ENCODE peak calls at places on chromosome 21, in four cellular contexts. One of them, this sample, is unnamed.

GRCh38 chr21:30408782-30409494 is 13.1 kb downstream of the KRTAP13-1 start:
- DNase-seq in ovary: no peak
- DNase-seq in lower leg skin: no peak
- DNase-seq in lower lobe of right lung: peak; percentile 69
- DNase-seq in this sample: no peak

GRCh38 chr21:15141236-15141970 is 76.6 kb upstream of the NRIP1 start:
- DNase-seq in ovary: no peak
- DNase-seq in lower leg skin: no peak
- DNase-seq in lower lobe of right lung: peak; percentile 62
- DNase-seq in this sample: no peak

GRCh38 chr21:16713331-16714114 is 799.3 kb upstream of the CXADR start:
- DNase-seq in ovary: no peak
- DNase-seq in lower leg skin: no peak
- DNase-seq in lower lobe of right lung: no peak
- DNase-seq in this sample: no peak

GRCh38 chr21:43814215-43815106 is 25.1 kb downstream of the RRP1 start:
- DNase-seq in ovary: no peak
- DNase-seq in lower leg skin: no peak
- DNase-seq in lower lobe of right lung: no peak
- DNase-seq in this sample: no peak

GRCh38 chr21:24895885-24896734 is 711.2 kb downstream of the MRPL39 start:
- DNase-seq in ovary: peak; percentile 29
- DNase-seq in lower leg skin: no peak
- DNase-seq in lower lobe of right lung: no peak
- DNase-seq in this sample: no peak

GRCh38 chr21:24590261-24590660 is 1017.0 kb downstream of the MRPL39 start:
- DNase-seq in ovary: no peak
- DNase-seq in lower leg skin: no peak
- DNase-seq in lower lobe of right lung: no peak
- DNase-seq in this sample: no peak

GRCh38 chr21:29168874-29169273 is 38.4 kb downstream of the MAP3K7CL start:
- DNase-seq in ovary: no peak
- DNase-seq in lower leg skin: no peak
- DNase-seq in lower lobe of right lung: no peak
- DNase-seq in this sample: no peak

GRCh38 chr21:16310191-16310590 is 580.4 kb downstream of the USP25 start:
- DNase-seq in ovary: no peak
- DNase-seq in lower leg skin: no peak
- DNase-seq in lower lobe of right lung: no peak
- DNase-seq in this sample: no peak

GRCh38 chr21:29318354-29318753 is 19.6 kb downstream of the BACH1 start:
- DNase-seq in ovary: no peak
- DNase-seq in lower leg skin: no peak
- DNase-seq in lower lobe of right lung: no peak
- DNase-seq in this sample: no peak

GRCh38 chr21:31180256-31181088 is 142.2 kb upstream of the KRTAP19-8 start:
- DNase-seq in ovary: no peak
- DNase-seq in lower leg skin: no peak
- DNase-seq in lower lobe of right lung: no peak
- DNase-seq in this sample: no peak

GRCh38 chr21:31316072-31316471 is 28.0 kb downstream of the TIAM1 start:
- DNase-seq in ovary: no peak
- DNase-seq in lower leg skin: no peak
- DNase-seq in lower lobe of right lung: no peak
- DNase-seq in this sample: no peak

DNA sequence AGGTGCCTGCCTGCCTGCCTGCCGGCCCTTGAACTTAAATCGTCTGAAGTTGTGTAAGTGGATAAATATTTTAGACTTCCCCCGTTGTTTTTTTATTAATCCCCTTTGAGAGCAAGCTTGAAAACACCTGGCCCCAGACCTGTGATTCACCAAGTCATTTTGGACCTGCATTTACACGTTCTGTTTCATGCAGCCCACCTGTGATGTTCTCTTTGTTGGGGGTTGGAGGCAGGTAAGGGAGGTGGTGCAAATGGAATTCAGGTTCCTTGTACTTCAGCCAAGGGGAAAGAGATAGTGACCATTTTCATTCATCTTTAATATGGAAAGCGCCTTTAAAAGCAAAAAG is 1.2 kb downstream of the SLC37A1 start:
- DNase-seq in ovary: no peak
- DNase-seq in lower leg skin: no peak
- DNase-seq in lower lobe of right lung: no peak
- DNase-seq in this sample: no peak
- H3K4me3 ChIP-seq in ovary: peak overlapping the region; percentile 60
- H3K4me3 ChIP-seq in lower leg skin: peak overlapping the region; percentile 68
- H3K4me3 ChIP-seq in lower lobe of right lung: peak overlapping the region; percentile 85
- H3K4me3 ChIP-seq in this sample: peak overlapping the region; percentile 88

GRCh38 chr21:34204481-34205439 is 131.4 kb downstream of the MRPS6 start:
- DNase-seq in ovary: no peak
- DNase-seq in lower leg skin: no peak
- DNase-seq in lower lobe of right lung: no peak
- DNase-seq in this sample: peak; percentile 69

GRCh38 chr21:34201441-34201838 is 128.1 kb downstream of the MRPS6 start:
- DNase-seq in ovary: no peak
- DNase-seq in lower leg skin: no peak
- DNase-seq in lower lobe of right lung: no peak
- DNase-seq in this sample: no peak

GRCh38 chr21:34201001-34201400 is 127.6 kb downstream of the MRPS6 start:
- DNase-seq in ovary: no peak
- DNase-seq in lower leg skin: no peak
- DNase-seq in lower lobe of right lung: no peak
- DNase-seq in this sample: no peak

GRCh38 chr21:34204021-34204420 is 130.6 kb downstream of the MRPS6 start:
- DNase-seq in ovary: no peak
- DNase-seq in lower leg skin: no peak
- DNase-seq in lower lobe of right lung: no peak
- DNase-seq in this sample: no peak

DNA sequence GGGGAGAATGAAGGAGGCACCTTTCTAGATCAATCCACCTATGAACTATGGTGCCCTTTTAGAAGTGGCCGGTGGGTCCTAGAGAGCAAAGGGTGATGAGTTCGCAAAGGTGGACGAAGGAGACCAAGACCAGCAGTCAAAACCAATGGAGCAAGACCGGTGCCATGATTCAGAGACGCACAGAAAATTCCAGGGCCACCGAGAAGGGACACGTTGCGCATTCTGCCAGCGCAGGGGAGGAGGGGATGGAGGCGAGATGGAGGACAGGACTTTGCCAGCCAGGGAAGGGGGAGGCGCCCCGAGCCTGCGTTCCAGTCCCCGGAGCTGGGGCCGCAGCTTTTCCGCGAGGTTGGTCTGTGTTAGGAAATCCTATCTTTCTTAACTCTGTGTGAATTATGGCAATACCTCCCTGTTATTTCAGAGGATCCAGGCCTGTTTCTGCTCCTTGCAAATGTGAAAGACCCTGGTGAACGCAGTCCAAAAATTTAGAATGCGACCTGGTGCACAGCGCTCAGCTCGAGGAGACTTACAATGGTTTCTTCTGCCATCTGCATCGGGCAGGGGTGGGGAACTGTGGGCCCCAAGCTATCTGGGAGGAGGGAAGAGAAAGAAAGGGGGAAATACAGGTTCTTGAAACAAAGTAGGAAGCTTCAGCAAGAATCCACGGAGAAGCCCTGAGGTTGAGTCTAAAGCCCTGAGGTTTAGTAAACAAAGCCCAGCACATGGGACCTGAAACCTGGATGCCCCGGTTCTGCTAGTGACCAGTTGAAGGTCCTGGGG is 129.4 kb downstream of the MRPS6 start:
- DNase-seq in ovary: peak; percentile 31
- DNase-seq in lower leg skin: no peak
- DNase-seq in lower lobe of right lung: peak; percentile 68
- DNase-seq in this sample: no peak
- H3K4me3 ChIP-seq in ovary: no peak overlapping the region
- H3K4me3 ChIP-seq in lower leg skin: no peak overlapping the region
- H3K4me3 ChIP-seq in lower lobe of right lung: peak overlapping the region; percentile 54
- H3K4me3 ChIP-seq in this sample: peak overlapping the region; percentile 74

GRCh38 chr21:36992671-36993070 is 13.8 kb upstream of the RIPPLY3 start:
- DNase-seq in ovary: no peak
- DNase-seq in lower leg skin: no peak
- DNase-seq in lower lobe of right lung: no peak
- DNase-seq in this sample: no peak

GRCh38 chr21:36988536-36988935 is 18.0 kb upstream of the RIPPLY3 start:
- DNase-seq in ovary: no peak
- DNase-seq in lower leg skin: no peak
- DNase-seq in lower lobe of right lung: no peak
- DNase-seq in this sample: no peak

GRCh38 chr21:36987845-36988244 is 18.7 kb upstream of the RIPPLY3 start:
- DNase-seq in ovary: no peak
- DNase-seq in lower leg skin: no peak
- DNase-seq in lower lobe of right lung: no peak
- DNase-seq in this sample: no peak

GRCh38 chr21:36990508-36991205 is 15.8 kb upstream of the RIPPLY3 start:
- DNase-seq in ovary: no peak
- DNase-seq in lower leg skin: no peak
- DNase-seq in lower lobe of right lung: no peak
- DNase-seq in this sample: no peak

DNA sequence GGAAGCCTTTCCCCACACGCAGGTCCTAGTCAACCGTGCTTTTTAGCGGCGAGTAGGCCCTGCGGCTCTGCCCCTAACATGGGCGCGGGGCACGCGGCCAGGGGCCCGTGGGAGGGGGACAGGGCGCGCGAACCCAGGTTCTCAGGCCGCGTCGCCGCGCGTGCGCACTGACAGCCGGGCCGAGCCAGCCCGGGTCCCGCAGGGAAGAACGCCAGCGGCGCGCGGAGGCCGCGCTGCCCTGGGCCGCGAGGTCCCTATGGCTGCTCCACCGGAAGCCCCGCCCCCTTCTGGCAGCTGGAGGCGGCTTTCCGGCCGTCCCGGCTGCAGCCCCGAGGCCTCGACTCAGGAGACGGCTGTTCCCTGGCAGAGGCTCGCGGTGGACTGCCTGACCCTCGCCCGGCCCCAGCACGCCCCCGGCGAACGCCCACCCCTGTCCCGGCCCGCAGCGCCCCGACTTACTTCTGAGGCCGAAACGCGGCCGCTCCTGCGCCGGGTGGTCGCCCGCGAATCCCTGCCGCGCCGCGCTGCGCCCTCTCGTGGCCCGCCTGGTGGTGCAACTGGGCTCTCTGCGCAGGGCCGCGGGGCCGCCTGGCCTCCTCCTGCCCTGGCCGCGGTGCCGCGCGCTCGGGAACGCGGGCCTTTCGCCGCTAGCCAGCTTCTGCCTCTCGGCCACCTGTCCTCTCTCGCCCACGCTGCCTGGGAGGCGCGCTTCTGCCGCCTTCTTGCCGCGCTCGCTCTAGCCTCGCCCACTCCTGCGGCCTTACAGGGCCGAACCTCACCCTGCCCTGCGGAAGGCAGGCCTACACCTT is 16.6 kb upstream of the RIPPLY3 start:
- DNase-seq in ovary: peak; percentile 96
- DNase-seq in lower leg skin: peak; percentile 82
- DNase-seq in lower lobe of right lung: peak; percentile 97
- DNase-seq in this sample: peak; percentile 93
- H3K4me3 ChIP-seq in ovary: peak overlapping the region; percentile 74
- H3K4me3 ChIP-seq in lower leg skin: peak overlapping the region; percentile 39
- H3K4me3 ChIP-seq in lower lobe of right lung: peak overlapping the region; percentile 66
- H3K4me3 ChIP-seq in this sample: peak overlapping the region; percentile 81

DNA sequence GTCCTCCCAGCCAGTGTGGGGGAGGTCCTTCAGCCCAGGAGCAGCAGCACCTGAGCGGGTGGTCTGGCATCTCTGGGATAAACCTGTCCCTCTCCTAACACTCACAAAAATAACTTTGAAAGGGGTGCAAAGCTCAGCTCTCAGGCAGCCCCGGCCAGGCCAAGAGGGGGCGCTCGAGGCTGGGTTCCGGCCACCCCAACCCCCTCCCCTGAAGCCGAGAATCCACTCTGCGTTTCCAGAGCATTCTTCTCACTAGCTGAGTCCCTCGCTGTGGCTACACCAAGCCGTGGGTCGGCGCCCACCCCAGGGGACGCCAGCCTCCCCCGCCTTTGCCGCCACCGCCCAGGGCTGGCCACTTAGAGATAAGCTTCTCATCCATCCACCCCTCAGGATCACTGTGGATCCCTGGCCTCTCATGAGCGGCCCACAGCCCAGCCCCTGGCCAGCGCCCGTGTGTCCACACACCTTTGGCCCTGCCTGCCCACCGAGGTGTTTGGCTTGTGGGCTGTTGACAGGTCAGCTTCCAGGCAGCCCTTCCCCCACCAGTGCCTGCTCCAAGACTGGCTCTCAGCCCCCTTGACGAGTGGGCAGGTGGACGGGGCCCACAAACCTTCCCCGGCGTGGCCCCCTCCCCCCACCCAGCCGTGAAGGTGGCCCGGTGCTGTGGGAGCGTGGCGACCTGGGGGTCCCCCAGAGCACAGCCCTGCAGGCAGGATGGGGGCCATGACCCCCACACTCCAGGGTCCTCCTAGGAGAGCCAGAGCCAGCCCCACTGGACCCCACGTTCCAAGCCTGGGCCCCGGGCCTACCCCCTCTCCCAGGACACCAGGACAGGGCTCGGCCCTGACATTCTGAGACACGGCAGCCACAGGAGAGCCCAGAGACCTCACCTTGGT is 1.9 kb downstream of the FTCD start:
- DNase-seq in ovary: peak; percentile 80
- DNase-seq in lower leg skin: no peak
- DNase-seq in lower lobe of right lung: peak; percentile 57
- DNase-seq in this sample: peak; percentile 72
- H3K4me3 ChIP-seq in ovary: no peak overlapping the region
- H3K4me3 ChIP-seq in lower leg skin: no peak overlapping the region
- H3K4me3 ChIP-seq in lower lobe of right lung: peak overlapping the region; percentile 37
- H3K4me3 ChIP-seq in this sample: peak overlapping the region; percentile 38

DNA sequence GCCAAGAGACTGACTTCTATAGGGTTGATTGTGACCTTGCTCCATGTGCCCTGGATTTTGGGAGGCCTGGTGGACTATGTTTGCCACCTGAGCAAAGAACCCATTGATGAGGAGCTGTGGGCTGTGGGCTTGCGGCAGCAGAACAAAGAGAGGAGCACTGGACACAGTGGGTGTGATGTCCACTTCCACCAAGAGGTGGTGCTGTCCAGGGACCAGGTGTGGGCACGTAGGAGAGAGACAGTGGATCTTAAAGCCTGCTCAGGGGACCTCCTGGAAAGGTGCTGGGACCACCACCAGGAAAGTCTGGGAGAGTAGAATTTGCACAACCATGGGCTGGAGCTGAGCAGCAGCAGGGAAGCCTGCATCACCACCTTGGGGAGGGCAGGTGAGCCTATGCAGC is 106.7 kb upstream of the ETS2 start:
- DNase-seq in ovary: no peak
- DNase-seq in lower leg skin: no peak
- DNase-seq in lower lobe of right lung: no peak
- DNase-seq in this sample: no peak
- H3K4me3 ChIP-seq in ovary: no peak overlapping the region
- H3K4me3 ChIP-seq in lower leg skin: no peak overlapping the region
- H3K4me3 ChIP-seq in lower lobe of right lung: no peak overlapping the region
- H3K4me3 ChIP-seq in this sample: no peak overlapping the region

This sample was measured in coronary artery.